ENCODE peak calls at places on chromosomes 13 and 19, in nine cellular contexts. C is activated CD4-positive, alpha-beta T cell treated with anti-CD3 and anti-CD28 coated beads, Interleukin-2, amount 50 U/mL, for 48 hours; T is glutamatergic neuron; W is activated CD8-positive, alpha-beta memory T cell treated with anti-CD3 and anti-CD28 coated beads for 4 hours; K is T-helper 9 cell; E is skeletal muscle cell; R is CD4-positive, alpha-beta T cell; I is HTR-8/SVneo; H is esophagus squamous epithelium. O is an unnamed sample.

GRCh38 chr13:37453246-37453645 is 145.3 kb downstream of the POSTN start:
- DNase-seq in R (no peak), I (no peak), H (no peak), C (no peak), W (no peak), K (no peak), E (peak; percentile 67), T (no peak), O (no peak)

GRCh38 chr13:111515648-111516047 is 195.2 kb downstream of the TEX29 start:
- DNase-seq in H (no peak), W (no peak), C (no peak), K (no peak), E (no peak), I (no peak), R (no peak), T (no peak), O (no peak)

GRCh38 chr13:32267836-32268439 is 47.2 kb downstream of the ZAR1L start:
- DNase-seq in R (peak; percentile 14), H (no peak), I (no peak), W (no peak), C (peak; percentile 60), T (no peak), K (peak; percentile 44), E (no peak), O (peak; percentile 28)

GRCh38 chr13:95540848-95541247 is 11.7 kb upstream of the CLDN10 start:
- DNase-seq in T (no peak), R (no peak), C (no peak), I (no peak), E (no peak), H (no peak), W (no peak), K (no peak), O (no peak)

GRCh38 chr19:58300620-58301019 is 4.6 kb upstream of the ERVK3-1 start:
- DNase-seq in I (no peak), R (no peak), W (no peak), E (no peak), H (no peak), C (no peak), T (no peak), K (no peak), O (no peak)

GRCh38 chr13:47036291-47037008 is 139.6 kb upstream of the HTR2A start:
- DNase-seq in K (no peak), C (no peak), H (no peak), W (no peak), I (no peak), R (no peak), T (no peak), E (no peak), O (no peak)

GRCh38 chr13:60642552-60642951 is 245.5 kb downstream of the TDRD3 start:
- DNase-seq in T (no peak), H (no peak), C (no peak), I (no peak), K (no peak), E (no peak), R (no peak), W (no peak), O (no peak)

GRCh38 chr13:41708648-41709175 is 251.4 kb downstream of the RGCC start:
- DNase-seq in R (no peak), W (no peak), H (no peak), C (no peak), K (no peak), E (no peak), T (no peak), I (no peak), O (no peak)

GRCh38 chr19:16355293-16356043 is 30.8 kb downstream of the KLF2 start:
- DNase-seq in E (no peak), H (no peak), T (no peak), I (peak; percentile 54), W (no peak), K (no peak), C (no peak), R (no peak), O (no peak)

GRCh38 chr13:76715621-76716020 is 170.6 kb downstream of the KCTD12 start:
- DNase-seq in W (no peak), I (no peak), T (no peak), E (no peak), H (no peak), R (no peak), K (no peak), C (no peak), O (no peak)